ENCODE peak calls at places on chromosomes 13 and 19, in five cellular contexts. N is CD8-positive, alpha-beta memory T cell; A is transverse colon; C is left cardiac atrium; M is activated CD4-positive, alpha-beta T cell treated with anti-CD3 and anti-CD28 coated beads, Interleukin-2, amount 50 U/mL, for 24 hours. B is an unnamed sample.

GRCh38 chr19:45663800-45664199 is 4.2 kb upstream of the GIPR start:
- DNase-seq in N (no peak), A (no peak), C (no peak), M (no peak), B (no peak)

GRCh38 chr19:15129856-15130580 is 22.8 kb downstream of the SYDE1 start:
- DNase-seq in N (peak), A (no peak), C (no peak), M (peak), B (no peak)

GRCh38 chr13:109645831-109646230 is 140.6 kb downstream of the IRS2 start:
- DNase-seq in N (no peak), A (no peak), C (no peak), M (no peak), B (no peak)

GRCh38 chr13:66644855-66645460 is 585.2 kb downstream of the PCDH9 start:
- DNase-seq in N (no peak), A (no peak), C (no peak), M (no peak), B (no peak)

GRCh38 chr13:77698211-77699058 is 948 bp downstream of the SLAIN1 start:
- DNase-seq in N (peak), A (peak), C (peak), M (peak), B (peak)

GRCh38 chr19:1256646-1257474 is 8.5 kb downstream of the MIDN start:
- DNase-seq in N (no peak), A (peak), C (no peak), M (no peak), B (no peak)

GRCh38 chr13:76027131-76027530 is 391.0 kb downstream of the LMO7 start:
- DNase-seq in N (no peak), A (no peak), C (no peak), M (no peak), B (no peak)

GRCh38 chr19:4748185-4748584 is 24.5 kb upstream of the DPP9 start:
- DNase-seq in N (no peak), A (no peak), C (no peak), M (no peak), B (no peak)